ENCODE peak calls at places on chromosomes 5 and 9, in four cellular contexts. I is neuronal stem cell, Z is H1, V is mesenchymal stem cell. K is an unnamed sample.

GRCh38 chr5:38154615-38155204 is 103.6 kb upstream of the EGFLAM start:
- DNase-seq in I (no peak), Z (no peak), V (no peak), K (no peak)

GRCh38 chr9:114336157-114336556 is 6.5 kb downstream of the ORM2 start:
- DNase-seq in V (no peak), I (no peak), Z (no peak), K (no peak)

GRCh38 chr9:135888766-135889394 is 18.5 kb downstream of the CAMSAP1 start:
- DNase-seq in V (no peak), I (no peak), Z (no peak), K (no peak)

GRCh38 chr9:68869020-68869419 is 144.9 kb downstream of the PRKACG start:
- DNase-seq in V (no peak), I (no peak), Z (no peak), K (no peak)

GRCh38 chr5:24385070-24385469 is 259.7 kb downstream of the CDH10 start:
- DNase-seq in I (no peak), V (no peak), Z (no peak), K (no peak)

GRCh38 chr5:179266291-179267070 is 78.8 kb downstream of the ADAMTS2 start:
- DNase-seq in V (no peak), Z (peak; percentile 42), I (no peak), K (no peak)

GRCh38 chr9:123568691-123569342 is 212.8 kb downstream of the CRB2 start:
- DNase-seq in I (no peak), V (no peak), Z (no peak), K (no peak)

GRCh38 chr5:90135979-90136378 is 273.6 kb downstream of the CETN3 start:
- DNase-seq in Z (peak; percentile 79), V (no peak), I (no peak), K (peak; percentile 78)

GRCh38 chr9:26975728-26976707 is 19.8 kb downstream of the IFT74 start:
- DNase-seq in Z (peak; percentile 76), I (peak; percentile 30), V (peak; percentile 63), K (peak; percentile 89)

GRCh38 chr5:68193481-68194036 is 22.0 kb upstream of the PIK3R1 start:
- DNase-seq in I (no peak), Z (no peak), V (no peak), K (peak; percentile 79)

GRCh38 chr9:4743131-4743875 is 2.3 kb upstream of the AK3 start:
- DNase-seq in Z (no peak), I (no peak), V (peak; percentile 22), K (no peak)

GRCh38 chr5:92944903-92945629 is 636.0 kb downstream of the NR2F1-AS1 start:
- DNase-seq in Z (no peak), V (no peak), I (no peak), K (no peak)

GRCh38 chr5:78633710-78634109 is 14.9 kb downstream of the LHFPL2 start:
- DNase-seq in I (no peak), Z (no peak), V (peak; percentile 35), K (no peak)

GRCh38 chr5:33997331-33997983 is 10.4 kb downstream of the AMACR start:
- DNase-seq in V (peak; percentile 67), I (no peak), Z (no peak), K (peak; percentile 41)

GRCh38 chr9:127567898-127568617 is 44.0 kb upstream of the STXBP1 start:
- DNase-seq in V (no peak), Z (peak; percentile 71), I (no peak), K (peak; percentile 55)

GRCh38 chr9:135016876-135017275 is 70.6 kb upstream of the OLFM1 start:
- DNase-seq in I (no peak), Z (no peak), V (no peak), K (no peak)

GRCh38 chr5:127298036-127298429 is 7.4 kb downstream of the MEGF10 start:
- DNase-seq in V (no peak), I (no peak), Z (no peak), K (no peak)

GRCh38 chr9:38015267-38015666 is 53.8 kb downstream of the SHB start:
- DNase-seq in I (no peak), V (no peak), Z (no peak), K (no peak)

GRCh38 chr5:150510460-150511263 is 2.7 kb downstream of the NDST1 start:
- DNase-seq in I (no peak), V (no peak), Z (no peak), K (no peak)

GRCh38 chr5:161105563-161105962 is 253.6 kb upstream of the ATP10B start:
- DNase-seq in I (no peak), V (peak; percentile 14), Z (no peak), K (no peak)

GRCh38 chr5:138352071-138352721 is at the start of gene KDM3B:
- DNase-seq in I (peak; percentile 89), Z (peak; percentile 100), V (peak; percentile 82), K (peak; percentile 92)

GRCh38 chr5:10559883-10560282 is 4.0 kb upstream of the ANKRD33B start:
- DNase-seq in I (no peak), V (no peak), Z (no peak), K (no peak)

GRCh38 chr5:164335837-164336236 is 830.4 kb downstream of the MAT2B start:
- DNase-seq in I (no peak), Z (no peak), V (peak; percentile 61), K (no peak)

GRCh38 chr9:71676460-71676859 is 91.9 kb downstream of the CEMIP2 start:
- DNase-seq in Z (no peak), I (no peak), V (no peak), K (no peak)

GRCh38 chr9:98430535-98430934 is 175.1 kb upstream of the TBC1D2 start:
- DNase-seq in V (peak; percentile 4), I (no peak), Z (no peak), K (no peak)

GRCh38 chr5:116788851-116789403 is 214.3 kb upstream of the SEMA6A start:
- DNase-seq in I (no peak), Z (no peak), V (no peak), K (no peak)

GRCh38 chr5:15774632-15775031 is 274.7 kb downstream of the FBXL7 start:
- DNase-seq in I (peak; percentile 15), V (no peak), Z (no peak), K (no peak)

GRCh38 chr5:43602456-43602817 is 543 bp upstream of the NNT start:
- DNase-seq in V (peak; percentile 76), Z (no peak), I (peak; percentile 41), K (peak; percentile 54)

GRCh38 chr5:176379881-176380280 is 8.5 kb downstream of the NOP16 start:
- DNase-seq in V (no peak), I (no peak), Z (no peak), K (no peak)

GRCh38 chr5:15794117-15794985 is 294.4 kb downstream of the FBXL7 start:
- DNase-seq in I (no peak), V (peak; percentile 27), Z (no peak), K (no peak)

GRCh38 chr9:135500071-135500524 is 384 bp upstream of the MRPS2 start:
- DNase-seq in I (no peak), Z (no peak), V (no peak), K (no peak)

GRCh38 chr9:34983209-34983608 is 6.3 kb upstream of the DNAJB5 start:
- DNase-seq in Z (no peak), V (no peak), I (no peak), K (no peak)

GRCh38 chr9:36479086-36479485 is 79.0 kb upstream of the RNF38 start:
- DNase-seq in V (no peak), I (no peak), Z (no peak), K (no peak)

GRCh38 chr5:172370648-172371248 is 83.6 kb downstream of the SH3PXD2B start:
- DNase-seq in Z (peak; percentile 76), V (peak; percentile 56), I (no peak), K (no peak)

GRCh38 chr9:121725008-121725795 is 73.8 kb downstream of the DAB2IP start:
- DNase-seq in Z (no peak), V (peak; percentile 17), I (no peak), K (no peak)

GRCh38 chr5:118952992-118953651 is 35.2 kb downstream of the DTWD2 start:
- DNase-seq in I (no peak), V (no peak), Z (no peak), K (peak; percentile 28)

GRCh38 chr5:118956727-118957126 is 31.6 kb downstream of the DTWD2 start:
- DNase-seq in I (no peak), V (peak; percentile 35), Z (no peak), K (no peak)

GRCh38 chr5:118953652-118954005 is 34.7 kb downstream of the DTWD2 start:
- DNase-seq in V (no peak), Z (no peak), I (no peak), K (no peak)
- H3K4ac ChIP-seq in V (no peak overlapping the region), Z (no peak overlapping the region), I (no peak overlapping the region), K (no peak overlapping the region)

DNA sequence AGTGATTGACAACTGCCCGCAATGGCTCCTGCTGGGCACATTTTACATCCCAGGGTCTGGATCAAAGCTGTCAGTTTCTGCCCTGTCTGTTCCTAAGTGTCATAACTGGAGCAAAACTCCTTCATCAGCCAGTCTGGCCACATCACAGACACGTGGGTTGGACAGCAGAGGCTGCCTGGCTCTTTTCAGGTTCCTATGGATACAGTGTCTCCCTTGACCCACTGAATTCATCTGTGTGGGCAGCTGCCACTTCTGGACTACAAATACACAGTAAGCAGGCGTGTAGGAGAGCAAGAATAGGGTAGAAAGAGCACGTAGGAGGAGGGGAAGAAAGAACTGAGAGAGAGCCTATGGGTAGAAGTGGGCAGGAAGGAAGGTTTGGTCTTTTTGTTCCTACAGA is 238.0 kb downstream of the ENC1 start:
- DNase-seq in V (no peak), I (no peak), Z (no peak), K (no peak)
- H2BK12ac ChIP-seq in V (peak overlapping the region; percentile 76), I (no peak overlapping the region), Z (no peak overlapping the region), K (no peak overlapping the region)

DNA sequence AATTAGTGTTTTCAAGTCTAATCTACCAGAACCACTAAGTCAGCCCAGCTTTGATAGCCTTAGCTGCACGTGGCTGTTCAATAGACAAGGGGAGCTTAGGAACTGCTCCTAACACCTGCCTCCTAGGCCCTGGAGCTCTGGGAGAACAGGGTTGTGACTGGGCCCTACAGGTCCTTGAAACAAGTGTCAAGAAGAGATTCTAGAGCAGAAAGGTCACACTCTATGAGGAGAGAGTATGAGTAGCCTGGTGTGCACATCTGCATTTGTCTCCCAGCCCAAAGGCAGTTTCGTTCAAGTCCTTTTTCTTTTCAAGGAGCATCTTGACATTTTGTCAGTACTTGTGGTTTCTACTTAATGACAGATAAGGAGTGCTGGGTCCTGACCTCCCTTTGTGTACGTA is 206.1 kb downstream of the PRELID2 start:
- DNase-seq in Z (no peak), V (no peak), I (no peak), K (no peak)
- H3K4ac ChIP-seq in Z (no peak overlapping the region), V (no peak overlapping the region), I (no peak overlapping the region), K (no peak overlapping the region)

GRCh38 chr5:82105457-82105856 is 133.6 kb downstream of the ATG10 start:
- DNase-seq in V (peak; percentile 29), I (no peak), Z (no peak), K (no peak)
- H2BK12ac ChIP-seq in V (peak overlapping the region; percentile 21), I (no peak overlapping the region), Z (no peak overlapping the region), K (no peak overlapping the region)

GRCh38 chr9:120402741-120403542 is 177.0 kb downstream of the CDK5RAP2 start:
- DNase-seq in V (peak; percentile 92), I (no peak), Z (no peak), K (no peak)
- H3K4ac ChIP-seq in V (no peak overlapping the region), I (no peak overlapping the region), Z (no peak overlapping the region), K (no peak overlapping the region)

GRCh38 chr5:132776077-132776931 is 735 bp downstream of the SEPTIN8 start:
- DNase-seq in V (peak; percentile 65), Z (peak; percentile 58), I (no peak), K (peak; percentile 41)
- H2BK12ac ChIP-seq in V (no peak overlapping the region), Z (no peak overlapping the region), I (no peak overlapping the region), K (no peak overlapping the region)

GRCh38 chr5:137156175-137156574 is 343.0 kb downstream of the SPOCK1 start:
- DNase-seq in Z (no peak), V (no peak), I (no peak), K (no peak)
- H3K4ac ChIP-seq in Z (no peak overlapping the region), V (no peak overlapping the region), I (no peak overlapping the region), K (no peak overlapping the region)

GRCh38 chr9:92877531-92878430 is at the start of gene ZNF484:
- DNase-seq in Z (peak; percentile 88), V (peak; percentile 98), I (peak; percentile 85), K (peak; percentile 98)
- H2BK12ac ChIP-seq in Z (peak within 1 kb of the TSS; percentile 91), V (no peak within 1 kb of the TSS), I (no peak within 1 kb of the TSS), K (no peak within 1 kb of the TSS)

K was measured in H9.